ENCODE peak calls at places on chromosome 11, in five cellular contexts. U is hepatocyte, Q is iris pigment epithelial cell, S is PC-9, I is activated gamma-delta T cell. M is an unnamed sample.

GRCh38 chr11:8257003-8257664 is 6.5 kb downstream of the LMO1 start:
- DNase-seq in U (no peak), Q (no peak), S (no peak), I (no peak), M (no peak)

GRCh38 chr11:57288771-57289579 is 35.8 kb downstream of the TNKS1BP1 start:
- DNase-seq in U (no peak), Q (peak), S (no peak), I (no peak), M (no peak)

GRCh38 chr11:110538154-110538553 is 108.4 kb downstream of the FDX1 start:
- DNase-seq in U (no peak), Q (no peak), S (no peak), I (no peak), M (no peak)

GRCh38 chr11:28529540-28530410 is 421.6 kb downstream of the METTL15 start:
- DNase-seq in U (peak), Q (peak), S (no peak), I (no peak), M (peak)

GRCh38 chr11:33722579-33723234 is 13.5 kb downstream of the CD59 start:
- DNase-seq in U (no peak), Q (peak), S (peak), I (no peak), M (no peak)

GRCh38 chr11:100741866-100742625 is 55.0 kb downstream of the ARHGAP42 start:
- DNase-seq in U (no peak), Q (no peak), S (no peak), I (no peak), M (no peak)

GRCh38 chr11:119417726-119418540 is 5.0 kb downstream of the THY1 start:
- DNase-seq in U (peak), Q (peak), S (no peak), I (no peak), M (no peak)

GRCh38 chr11:19445771-19446170 is 205.0 kb upstream of the E2F8 start:
- DNase-seq in U (no peak), Q (no peak), S (no peak), I (no peak), M (no peak)

GRCh38 chr11:117621226-117621625 is 175.8 kb downstream of the DSCAML1 start:
- DNase-seq in U (no peak), Q (peak), S (no peak), I (no peak), M (no peak)

GRCh38 chr11:119878990-119879389 is 150.0 kb upstream of the NECTIN1 start:
- DNase-seq in U (no peak), Q (no peak), S (no peak), I (no peak), M (no peak)

GRCh38 chr11:114571712-114572111 is 12.0 kb upstream of the NXPE1 start:
- DNase-seq in U (no peak), Q (no peak), S (no peak), I (no peak), M (no peak)

GRCh38 chr11:8962827-8963226 is 1.4 kb downstream of the TMEM9B start:
- DNase-seq in U (no peak), Q (peak), S (no peak), I (no peak), M (no peak)

GRCh38 chr11:64003807-64004589 is 17.8 kb downstream of the OTUB1 start:
- DNase-seq in U (no peak), Q (no peak), S (no peak), I (no peak), M (no peak)

GRCh38 chr11:100739636-100740035 is 52.5 kb downstream of the ARHGAP42 start:
- DNase-seq in U (peak), Q (peak), S (peak), I (no peak), M (no peak)

GRCh38 chr11:67265633-67266423 is 445 bp upstream of the GRK2 start:
- DNase-seq in U (peak), Q (peak), S (no peak), I (peak), M (peak)

GRCh38 chr11:128888034-128888985 is 2.8 kb upstream of the KCNJ5 start:
- DNase-seq in U (no peak), Q (no peak), S (no peak), I (no peak), M (no peak)

GRCh38 chr11:16001899-16002426 is 354.4 kb downstream of the SOX6 start:
- DNase-seq in U (peak), Q (peak), S (peak), I (no peak), M (no peak)

M was measured in HEK293T.